ENCODE peak calls at places on chromosomes 1 and 21, in four cellular contexts. L is activated T-cell treated with anti-CD3 and anti-CD28 coated beads, Interleukin-2, amount 50 U/mL, for 4 hours; W is heart left ventricle; C is CD8-positive, alpha-beta T cell. S is an unnamed sample.

GRCh38 chr1:84163123-84164038 is 19.3 kb downstream of the PRKACB start:
- ATAC-seq in L (peak), W (no peak), C (no peak), S (no peak)

GRCh38 chr1:25879675-25880074 is 4.2 kb upstream of the PAQR7 start:
- ATAC-seq in L (no peak), W (no peak), C (no peak), S (no peak)

GRCh38 chr1:115980998-115981993 is 5.0 kb downstream of the SLC22A15 start:
- ATAC-seq in L (peak), W (peak), C (no peak), S (peak)

GRCh38 chr1:13593511-13594131 is 10.0 kb downstream of the PDPN start:
- ATAC-seq in L (no peak), W (peak), C (no peak), S (no peak)

GRCh38 chr1:183870351-183871077 is 65.6 kb downstream of the RGL1 start:
- ATAC-seq in L (no peak), W (no peak), C (no peak), S (no peak)

GRCh38 chr1:229674042-229674441 is 48.0 kb downstream of the URB2 start:
- ATAC-seq in L (no peak), W (no peak), C (no peak), S (no peak)

GRCh38 chr1:226223157-226223785 is at the start of gene MIXL1:
- ATAC-seq in L (peak), W (peak), C (peak), S (peak)

GRCh38 chr1:164380893-164381292 is 178.1 kb upstream of the PBX1 start:
- ATAC-seq in L (no peak), W (peak), C (no peak), S (no peak)

GRCh38 chr1:81803423-81804103 is 2.8 kb downstream of the ADGRL2 start:
- ATAC-seq in L (no peak), W (no peak), C (no peak), S (no peak)

GRCh38 chr21:39046236-39046911 is 136.9 kb downstream of the PSMG1 start:
- ATAC-seq in L (no peak), W (no peak), C (no peak), S (no peak)

GRCh38 chr1:150549496-150550221 is 451 bp downstream of the ADAMTSL4 start:
- ATAC-seq in L (no peak), W (peak), C (no peak), S (no peak)

GRCh38 chr1:234562336-234562735 is 47.6 kb downstream of the IRF2BP2 start:
- ATAC-seq in L (no peak), W (peak), C (no peak), S (no peak)

GRCh38 chr1:226467443-226467842 is 59.5 kb upstream of the PARP1 start:
- ATAC-seq in L (no peak), W (no peak), C (no peak), S (no peak)

GRCh38 chr1:67812225-67812624 is 21.0 kb downstream of the GNG12 start:
- ATAC-seq in L (no peak), W (peak), C (no peak), S (no peak)

GRCh38 chr1:52672946-52673345 is 25.2 kb downstream of the COA7 start:
- ATAC-seq in L (no peak), W (peak), C (no peak), S (no peak)

GRCh38 chr1:161482610-161483009 is 22.6 kb upstream of the FCGR2A start:
- ATAC-seq in L (no peak), W (no peak), C (no peak), S (no peak)

GRCh38 chr1:246691622-246692495 is 32.4 kb upstream of the SCCPDH start:
- ATAC-seq in L (no peak), W (no peak), C (no peak), S (no peak)

GRCh38 chr1:154241703-154242352 is 21.1 kb downstream of the UBAP2L start:
- ATAC-seq in L (no peak), W (no peak), C (no peak), S (peak)

GRCh38 chr1:23007106-23007505 is 8.5 kb downstream of the TEX46 start:
- ATAC-seq in L (no peak), W (no peak), C (no peak), S (no peak)